ENCODE peak calls at places on chromosome 19, in five cellular contexts. B, F, A, M and N are unnamed samples.
A peak's percentile ranks its signal among the peaks of the same experiment; 100 is the strongest.

GRCh38 chr19:13554506-13555235 is 48.4 kb upstream of the CACNA1A start:
- DNase-seq in B (no peak), F (no peak), A (peak; percentile 52), M (no peak), N (no peak)

GRCh38 chr19:2154587-2155075 is 3.3 kb upstream of the AP3D1 start:
- DNase-seq in B (no peak), F (no peak), A (no peak), M (no peak), N (no peak)

GRCh38 chr19:54151362-54152035 is 8.0 kb downstream of the LENG1 start:
- DNase-seq in B (no peak), F (no peak), A (no peak), M (no peak), N (no peak)

GRCh38 chr19:8342684-8343482 is at the start of gene KANK3:
- DNase-seq in B (peak; percentile 97), F (peak; percentile 100), A (peak; percentile 94), M (peak; percentile 95), N (peak; percentile 95)

GRCh38 chr19:1933942-1934341 is 7.0 kb upstream of the CSNK1G2 start:
- DNase-seq in B (no peak), F (no peak), A (no peak), M (no peak), N (no peak)

GRCh38 chr19:12665281-12665573 is 1.3 kb downstream of the MAN2B1 start:
- DNase-seq in B (no peak), F (no peak), A (peak; percentile 68), M (no peak), N (no peak)

GRCh38 chr19:45161715-45162463 is 1.1 kb upstream of the NKPD1 start:
- DNase-seq in B (peak; percentile 88), F (no peak), A (no peak), M (peak; percentile 82), N (peak; percentile 80)

GRCh38 chr19:50710094-50710493 is 9.5 kb downstream of the SHANK1 start:
- DNase-seq in B (no peak), F (no peak), A (peak; percentile 62), M (no peak), N (no peak)

GRCh38 chr19:16594131-16594586 is 21.9 kb upstream of the SLC35E1 start:
- DNase-seq in B (no peak), F (no peak), A (peak; percentile 50), M (no peak), N (no peak)

GRCh38 chr19:8036438-8037099 is 16.0 kb upstream of the CCL25 start:
- DNase-seq in B (no peak), F (no peak), A (no peak), M (no peak), N (no peak)

GRCh38 chr19:51470966-51471365 is 7.4 kb upstream of the CEACAM18 start:
- DNase-seq in B (no peak), F (no peak), A (no peak), M (no peak), N (no peak)

GRCh38 chr19:3576696-3577443 is 4.1 kb downstream of the HMG20B start:
- DNase-seq in B (peak; percentile 42), F (peak; percentile 71), A (peak; percentile 72), M (peak; percentile 81), N (peak; percentile 88)

GRCh38 chr19:47095707-47096704 is 17.6 kb downstream of the ZC3H4 start:
- DNase-seq in B (no peak), F (peak; percentile 72), A (no peak), M (no peak), N (no peak)

GRCh38 chr19:13396256-13397080 is 109.8 kb downstream of the CACNA1A start:
- DNase-seq in B (peak; percentile 64), F (peak; percentile 27), A (peak; percentile 60), M (peak; percentile 73), N (peak; percentile 78)

GRCh38 chr19:33797821-33798633 is 1.4 kb downstream of the KCTD15 start:
- DNase-seq in B (peak; percentile 65), F (peak; percentile 76), A (no peak), M (peak; percentile 70), N (peak; percentile 80)